ENCODE peak calls at places on chromosomes 6 and 20, in ten cellular contexts. W is MCF 10A, O is neural crest cell, Z is kidney, M is Panc1, X is GM06990, B is lower lobe of right lung, S is AG10803, R is pancreas, F is glutamatergic neuron. G is an unnamed sample.

GRCh38 chr6:138105446-138105845 is 1.8 kb downstream of the PERP start:
- DNase-seq in W (peak), O (no peak), Z (no peak), M (no peak), X (no peak), B (no peak), S (no peak), R (no peak), F (no peak), G (no peak)

GRCh38 chr6:115634131-115634530 is 426.6 kb downstream of the FRK start:
- DNase-seq in W (no peak), O (no peak), Z (no peak), M (no peak), X (no peak), B (no peak), S (no peak), R (no peak), F (no peak), G (no peak)

GRCh38 chr6:85126448-85127178 is 323.3 kb upstream of the NT5E start:
- DNase-seq in W (peak), O (peak), Z (peak), M (no peak), X (peak), B (peak), S (peak), R (peak), F (peak), G (no peak)

GRCh38 chr20:13395232-13395631 is 174.2 kb downstream of the ISM1 start:
- DNase-seq in W (no peak), O (no peak), Z (no peak), M (no peak), X (no peak), B (no peak), S (no peak), R (no peak), F (no peak), G (no peak)

GRCh38 chr20:36555248-36555647 is 13.9 kb downstream of the MYL9 start:
- DNase-seq in W (no peak), O (no peak), Z (no peak), M (no peak), X (no peak), B (no peak), S (no peak), R (no peak), F (no peak), G (no peak)

GRCh38 chr6:12356983-12357972 is 67.1 kb downstream of the EDN1 start:
- DNase-seq in W (peak), O (no peak), Z (no peak), M (no peak), X (peak), B (no peak), S (peak), R (no peak), F (no peak), G (no peak)

GRCh38 chr6:14944593-14944992 is 301.3 kb upstream of the JARID2 start:
- DNase-seq in W (peak), O (no peak), Z (no peak), M (no peak), X (no peak), B (no peak), S (no peak), R (no peak), F (no peak), G (no peak)

GRCh38 chr6:19452495-19452894 is 384.7 kb upstream of the ID4 start:
- DNase-seq in W (no peak), O (no peak), Z (no peak), M (no peak), X (no peak), B (no peak), S (no peak), R (no peak), F (no peak), G (no peak)

GRCh38 chr6:36926711-36927110 is 27.8 kb upstream of the PI16 start:
- DNase-seq in W (no peak), O (no peak), Z (no peak), M (no peak), X (no peak), B (no peak), S (no peak), R (no peak), F (no peak), G (no peak)

GRCh38 chr6:109381007-109381746 is 1.1 kb downstream of the CD164 start:
- DNase-seq in W (peak), O (no peak), Z (no peak), M (no peak), X (no peak), B (no peak), S (peak), R (no peak), F (no peak), G (no peak)

GRCh38 chr6:134722996-134723871 is 226.7 kb downstream of the ALDH8A1 start:
- DNase-seq in W (no peak), O (no peak), Z (no peak), M (no peak), X (no peak), B (no peak), S (no peak), R (no peak), F (no peak), G (no peak)

GRCh38 chr6:21676769-21677168 is 83.2 kb downstream of the SOX4 start:
- DNase-seq in W (no peak), O (no peak), Z (no peak), M (no peak), X (no peak), B (no peak), S (no peak), R (no peak), F (no peak), G (no peak)

GRCh38 chr20:17992847-17993508 is 24.2 kb downstream of the MGME1 start:
- DNase-seq in W (peak), O (no peak), Z (no peak), M (no peak), X (no peak), B (no peak), S (no peak), R (no peak), F (no peak), G (no peak)

GRCh38 chr6:83884523-83884922 is 25.0 kb downstream of the CYB5R4 start:
- DNase-seq in W (peak), O (no peak), Z (no peak), M (no peak), X (peak), B (no peak), S (peak), R (no peak), F (no peak), G (no peak)

GRCh38 chr6:45880139-45880538 is 135.5 kb downstream of the CLIC5 start:
- DNase-seq in W (no peak), O (no peak), Z (no peak), M (no peak), X (no peak), B (no peak), S (peak), R (peak), F (no peak), G (no peak)

GRCh38 chr20:53826597-53827291 is 233.1 kb upstream of the ZNF217 start:
- DNase-seq in W (no peak), O (no peak), Z (peak), M (no peak), X (no peak), B (peak), S (no peak), R (no peak), F (no peak), G (no peak)

GRCh38 chr20:59204201-59204894 is 40.7 kb downstream of the ZNF831 start:
- DNase-seq in W (no peak), O (no peak), Z (no peak), M (no peak), X (no peak), B (no peak), S (no peak), R (no peak), F (no peak), G (no peak)

GRCh38 chr6:131281471-131282270 is 146.4 kb downstream of the AKAP7 start:
- DNase-seq in W (no peak), O (peak), Z (peak), M (no peak), X (no peak), B (peak), S (peak), R (no peak), F (no peak), G (no peak)

GRCh38 chr6:153965996-153966395 is 73.0 kb upstream of the OPRM1 start:
- DNase-seq in W (peak), O (no peak), Z (no peak), M (no peak), X (no peak), B (no peak), S (peak), R (no peak), F (no peak), G (no peak)

GRCh38 chr6:30841644-30842504 is 42.4 kb upstream of the DDR1 start:
- DNase-seq in W (no peak), O (no peak), Z (no peak), M (no peak), X (no peak), B (no peak), S (no peak), R (no peak), F (no peak), G (peak)

GRCh38 chr6:40962241-40962640 is 76.8 kb downstream of the UNC5CL start:
- DNase-seq in W (peak), O (no peak), Z (no peak), M (peak), X (peak), B (no peak), S (peak), R (no peak), F (no peak), G (no peak)

GRCh38 chr6:128519931-128520435 is 416 bp downstream of the PTPRK start:
- DNase-seq in W (peak), O (no peak), Z (peak), M (no peak), X (peak), B (peak), S (no peak), R (no peak), F (no peak), G (peak)

GRCh38 chr6:127340171-127340570 is 3.2 kb downstream of the ECHDC1 start:
- DNase-seq in W (no peak), O (no peak), Z (no peak), M (no peak), X (no peak), B (no peak), S (no peak), R (no peak), F (no peak), G (no peak)

GRCh38 chr20:41617059-41617921 is 887 bp downstream of the CHD6 start:
- DNase-seq in W (peak), O (no peak), Z (peak), M (no peak), X (peak), B (peak), S (peak), R (peak), F (peak), G (no peak)

GRCh38 chr6:98836962-98837944 is 2.9 kb downstream of the POU3F2 start:
- DNase-seq in W (no peak), O (no peak), Z (no peak), M (no peak), X (no peak), B (no peak), S (no peak), R (no peak), F (no peak), G (no peak)

GRCh38 chr6:37576336-37576737 is 76.6 kb upstream of the CCDC167 start:
- DNase-seq in W (peak), O (no peak), Z (no peak), M (peak), X (no peak), B (no peak), S (peak), R (no peak), F (no peak), G (no peak)

GRCh38 chr20:53598140-53599038 is 4.8 kb upstream of the ZNF217 start:
- DNase-seq in W (no peak), O (no peak), Z (no peak), M (no peak), X (no peak), B (no peak), S (no peak), R (peak), F (no peak), G (peak)

GRCh38 chr6:29924731-29925130 is 17.6 kb upstream of the HLA-A start:
- DNase-seq in W (peak), O (no peak), Z (no peak), M (no peak), X (no peak), B (no peak), S (no peak), R (no peak), F (no peak), G (no peak)

GRCh38 chr20:2289475-2289874 is 6.3 kb upstream of the TGM3 start:
- DNase-seq in W (no peak), O (no peak), Z (no peak), M (no peak), X (peak), B (no peak), S (no peak), R (no peak), F (no peak), G (no peak)

GRCh38 chr6:72950114-72950860 is 275.0 kb downstream of the KHDC1L start:
- DNase-seq in W (peak), O (no peak), Z (no peak), M (peak), X (no peak), B (no peak), S (peak), R (no peak), F (no peak), G (no peak)

GRCh38 chr20:309306-309840 is 12.0 kb downstream of the ZCCHC3 start:
- DNase-seq in W (no peak), O (no peak), Z (no peak), M (no peak), X (no peak), B (no peak), S (peak), R (no peak), F (no peak), G (no peak)

GRCh38 chr20:50585678-50586077 is 75.5 kb downstream of the PTPN1 start:
- DNase-seq in W (no peak), O (no peak), Z (peak), M (no peak), X (no peak), B (peak), S (no peak), R (no peak), F (no peak), G (no peak)

GRCh38 chr20:881051-881820 is 34.9 kb downstream of the ANGPT4 start:
- DNase-seq in W (peak), O (no peak), Z (no peak), M (peak), X (no peak), B (no peak), S (peak), R (no peak), F (no peak), G (no peak)

GRCh38 chr6:14059791-14060436 is 57.7 kb upstream of the CD83 start:
- DNase-seq in W (peak), O (no peak), Z (peak), M (no peak), X (no peak), B (no peak), S (no peak), R (peak), F (no peak), G (peak)

GRCh38 chr6:70547313-70547712 is 19.4 kb upstream of the SDHAF4 start:
- DNase-seq in W (peak), O (no peak), Z (no peak), M (no peak), X (no peak), B (no peak), S (peak), R (no peak), F (no peak), G (no peak)
- TF ChIP-seq CTCF in W (peak), O (peak), Z (peak), M (peak), X (peak), B (peak), S (peak), R (no peak), F (no peak), G (no peak)

GRCh38 chr6:1316482-1317220 is 4.8 kb downstream of the FOXQ1 start:
- DNase-seq in W (no peak), O (no peak), Z (peak), M (no peak), X (no peak), B (no peak), S (no peak), R (peak), F (peak), G (peak)
- TF ChIP-seq CTCF in W (no peak), O (no peak), Z (no peak), M (no peak), X (no peak), B (no peak), S (peak), R (no peak), F (no peak), G (peak)

GRCh38 chr20:24079661-24080412 is 91.3 kb upstream of the GGTLC1 start:
- DNase-seq in W (no peak), O (no peak), Z (no peak), M (no peak), X (no peak), B (no peak), S (no peak), R (no peak), F (no peak), G (no peak)

GRCh38 chr20:24086121-24086520 is 97.5 kb upstream of the GGTLC1 start:
- DNase-seq in W (no peak), O (no peak), Z (no peak), M (no peak), X (no peak), B (no peak), S (no peak), R (no peak), F (no peak), G (no peak)

GRCh38 chr20:24081077-24081476 is 92.5 kb upstream of the GGTLC1 start:
- DNase-seq in W (no peak), O (no peak), Z (no peak), M (no peak), X (no peak), B (no peak), S (no peak), R (no peak), F (no peak), G (no peak)

DNA sequence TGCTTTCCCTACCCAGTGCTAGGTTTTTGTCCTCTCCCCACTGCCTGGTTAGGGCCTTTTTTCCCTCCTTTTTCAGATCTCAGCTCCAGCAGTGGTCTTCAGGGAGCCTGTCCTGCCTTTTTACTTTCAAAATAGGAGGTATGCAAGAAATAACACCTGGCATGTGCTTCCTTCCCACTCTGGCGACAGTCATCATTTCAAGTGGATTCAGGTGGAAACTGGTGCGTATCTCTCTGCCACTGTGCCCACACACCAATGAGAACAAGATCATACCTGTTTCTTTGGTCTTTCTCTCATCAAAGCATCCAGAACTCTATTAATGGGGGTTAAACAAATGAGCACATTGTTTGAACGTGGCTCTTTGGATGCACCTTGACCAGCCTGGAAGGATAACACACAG is 95.7 kb upstream of the GGTLC1 start:
- DNase-seq in W (no peak), O (no peak), Z (no peak), M (no peak), X (no peak), B (no peak), S (no peak), R (no peak), F (no peak), G (no peak)
- TF ChIP-seq CTCF in W (no peak), O (no peak), Z (no peak), M (no peak), X (no peak), B (no peak), S (no peak), R (no peak), F (no peak), G (no peak)

GRCh38 chr6:88380083-88380482 is 213.9 kb upstream of the CNR1 start:
- DNase-seq in W (peak), O (no peak), Z (peak), M (no peak), X (no peak), B (peak), S (peak), R (peak), F (no peak), G (no peak)
- TF ChIP-seq CTCF in W (no peak), O (no peak), Z (no peak), M (no peak), X (no peak), B (no peak), S (no peak), R (no peak), F (no peak), G (no peak)